ENCODE peak calls at places on chromosome 19, in six cellular contexts. O, C, G, W, K and B are unnamed samples.

GRCh38 chr19:41222240-41222639 is 3.2 kb downstream of the AXL start:
- DNase-seq in O (no peak), W (no peak), K (no peak), G (no peak), C (no peak), B (no peak)

GRCh38 chr19:12596927-12597548 is 13.6 kb downstream of the ZNF490 start:
- DNase-seq in K (peak), O (no peak), W (no peak), C (no peak), G (no peak), B (no peak)

GRCh38 chr19:4454952-4455738 is 2.4 kb downstream of the UBXN6 start:
- DNase-seq in O (no peak), G (peak), C (no peak), W (no peak), K (no peak), B (no peak)

GRCh38 chr19:5547881-5548280 is 19.9 kb downstream of the TINCR start:
- DNase-seq in C (no peak), W (no peak), O (no peak), K (peak), G (peak), B (no peak)

GRCh38 chr19:2867025-2867991 is at the start of gene ZNF556:
- DNase-seq in W (peak), G (no peak), C (no peak), O (peak), K (no peak), B (no peak)

GRCh38 chr19:48596679-48597465 is 9.7 kb upstream of the SPACA4 start:
- DNase-seq in C (no peak), W (no peak), G (no peak), O (no peak), K (no peak), B (no peak)

GRCh38 chr19:3372413-3372812 is 6.0 kb downstream of the NFIC start:
- DNase-seq in O (no peak), K (no peak), W (no peak), C (no peak), G (no peak), B (no peak)

GRCh38 chr19:53431399-53432087 is at the start of gene ZNF761:
- DNase-seq in C (peak), K (peak), G (peak), W (peak), O (peak), B (peak)

GRCh38 chr19:45507864-45508680 is 793 bp downstream of the VASP start:
- DNase-seq in K (no peak), C (no peak), G (no peak), O (no peak), W (no peak), B (peak)

GRCh38 chr19:45825263-45825605 is 10.1 kb upstream of the RSPH6A start:
- DNase-seq in G (no peak), W (no peak), O (no peak), C (no peak), K (no peak), B (no peak)

GRCh38 chr19:12636631-12637030 is 25.9 kb downstream of the ZNF791 start:
- DNase-seq in K (no peak), G (no peak), O (no peak), W (no peak), C (no peak), B (no peak)

GRCh38 chr19:51664997-51665396 is 18.4 kb upstream of the SIGLEC14 start:
- DNase-seq in C (no peak), K (no peak), W (no peak), O (no peak), G (peak), B (no peak)

GRCh38 chr19:35818445-35818844 is 5.8 kb upstream of the PRODH2 start:
- DNase-seq in C (no peak), G (no peak), K (no peak), W (no peak), O (no peak), B (no peak)

GRCh38 chr19:16193466-16193865 is 4.2 kb upstream of the AP1M1 start:
- DNase-seq in O (no peak), C (no peak), G (no peak), K (no peak), W (no peak), B (no peak)

GRCh38 chr19:38711726-38712153 is 32.5 kb downstream of the CAPN12 start:
- DNase-seq in K (no peak), W (no peak), G (peak), C (no peak), O (no peak), B (no peak)

GRCh38 chr19:5093953-5094718 is 125.2 kb downstream of the KDM4B start:
- DNase-seq in G (no peak), K (no peak), O (no peak), W (no peak), C (no peak), B (no peak)

GRCh38 chr19:28914173-28914572 is 298.8 kb downstream of the UQCRFS1 start:
- DNase-seq in K (no peak), C (no peak), W (no peak), O (no peak), G (no peak), B (no peak)

GRCh38 chr19:33446156-33446917 is 72.8 kb downstream of the CEBPG start:
- DNase-seq in C (no peak), W (no peak), K (no peak), O (no peak), G (no peak), B (no peak)

GRCh38 chr19:6065685-6066365 is 44.5 kb downstream of the RFX2 start:
- DNase-seq in W (no peak), K (peak), O (no peak), G (peak), C (peak), B (no peak)

GRCh38 chr19:27738569-27739193 is 1474.3 kb downstream of the UQCRFS1 start:
- DNase-seq in O (no peak), W (no peak), G (no peak), C (no peak), K (no peak), B (no peak)

GRCh38 chr19:48613024-48613851 is 1.6 kb downstream of the FAM83E start:
- DNase-seq in O (no peak), C (no peak), G (no peak), W (no peak), K (no peak), B (no peak)

GRCh38 chr19:57302020-57302465 is 18.2 kb upstream of the ZNF543 start:
- DNase-seq in K (no peak), C (no peak), O (no peak), G (peak), W (no peak), B (no peak)

GRCh38 chr19:6047741-6048231 is 62.5 kb downstream of the RFX2 start:
- DNase-seq in C (no peak), K (peak), O (no peak), W (no peak), G (peak), B (no peak)

GRCh38 chr19:3119071-3119781 is 16.6 kb upstream of the GNA15 start:
- DNase-seq in G (no peak), O (no peak), K (no peak), W (no peak), C (no peak), B (no peak)

GRCh38 chr19:4557971-4558941 is 1.2 kb downstream of the SEMA6B start:
- DNase-seq in O (no peak), K (no peak), W (no peak), G (peak), C (peak), B (peak)

GRCh38 chr19:2253106-2254051 is 2.8 kb downstream of the JSRP1 start:
- DNase-seq in C (peak), O (no peak), W (no peak), K (peak), G (no peak), B (peak)

GRCh38 chr19:44886141-44886540 is 4.9 kb upstream of the TOMM40 start:
- DNase-seq in K (no peak), C (no peak), W (no peak), O (no peak), G (no peak), B (no peak)

GRCh38 chr19:33334271-33334670 is 31.9 kb upstream of the CEBPA start:
- DNase-seq in C (no peak), K (no peak), G (no peak), O (no peak), W (no peak), B (no peak)